ENCODE peak calls at places on chromosomes 4 and X, in four cellular contexts. H is coronary artery, I is GM12865, N is left lung. V is an unnamed sample.

GRCh38 chr4:40916880-40917279 is 167.1 kb downstream of the NSUN7 start:
- DNase-seq in H (no peak), I (peak; percentile 67), N (peak; percentile 61), V (peak; percentile 53)

GRCh38 chrX:96407501-96407900 is 277.1 kb upstream of the DIAPH2 start:
- DNase-seq in H (no peak), I (no peak), N (no peak), V (no peak)

GRCh38 chr4:36082817-36083216 is 161.5 kb downstream of the ARAP2 start:
- DNase-seq in I (no peak), N (no peak), H (no peak), V (no peak)

GRCh38 chrX:118392726-118393125 is 46.8 kb downstream of the WDR44 start:
- DNase-seq in N (no peak), H (no peak), I (peak; percentile 6), V (no peak)

GRCh38 chr4:102411416-102411815 is 66.1 kb upstream of the SLC39A8 start:
- DNase-seq in I (no peak), H (no peak), N (no peak), V (no peak)

GRCh38 chrX:14673764-14674163 is 144.4 kb downstream of the GLRA2 start:
- DNase-seq in I (peak; percentile 80), N (no peak), H (no peak), V (peak; percentile 33)

GRCh38 chrX:139126493-139126892 is 404.0 kb upstream of the F9 start:
- DNase-seq in H (no peak), N (no peak), I (peak; percentile 53), V (peak; percentile 2)

GRCh38 chr4:7342581-7343352 is 92.0 kb downstream of the PSAPL1 start:
- DNase-seq in I (no peak), H (no peak), N (no peak), V (no peak)

GRCh38 chr4:173182403-173182802 is 13.8 kb downstream of the GALNT7 start:
- DNase-seq in I (no peak), N (no peak), H (no peak), V (no peak)

GRCh38 chrX:42976729-42977366 is 198.9 kb upstream of the PPP1R2C start:
- DNase-seq in I (no peak), H (no peak), N (no peak), V (no peak)

GRCh38 chrX:44432641-44433040 is 89.2 kb upstream of the EFHC2 start:
- DNase-seq in N (no peak), H (no peak), I (peak; percentile 0), V (no peak)

GRCh38 chr4:7841071-7841470 is 98.6 kb downstream of the AFAP1 start:
- DNase-seq in H (no peak), I (no peak), N (no peak), V (no peak)

GRCh38 chr4:6549445-6549844 is 25.5 kb upstream of the MAN2B2 start:
- DNase-seq in N (no peak), H (no peak), I (no peak), V (no peak)

GRCh38 chrX:83022020-83022419 is 486.1 kb upstream of the POU3F4 start:
- DNase-seq in I (no peak), N (peak; percentile 34), H (no peak), V (no peak)

GRCh38 chr4:108303488-108304177 is 134.9 kb upstream of the LEF1 start:
- DNase-seq in N (no peak), I (no peak), H (no peak), V (no peak)

GRCh38 chr4:46886711-46887110 is 22.3 kb downstream of the COX7B2 start:
- DNase-seq in N (no peak), H (no peak), I (peak; percentile 5), V (no peak)
- TF ChIP-seq CTCF in N (no peak), H (no peak), I (peak; percentile 17), V (no peak)

GRCh38 chr4:139564502-139564901 is 8.5 kb upstream of the SETD7 start:
- DNase-seq in N (no peak), I (no peak), H (no peak), V (no peak)
- TF ChIP-seq CTCF in N (no peak), I (peak; percentile 14), H (no peak), V (no peak)

GRCh38 chrX:112367065-112367464 is 284.5 kb upstream of the TRPC5 start:
- DNase-seq in N (no peak), I (no peak), H (no peak), V (no peak)

DNA sequence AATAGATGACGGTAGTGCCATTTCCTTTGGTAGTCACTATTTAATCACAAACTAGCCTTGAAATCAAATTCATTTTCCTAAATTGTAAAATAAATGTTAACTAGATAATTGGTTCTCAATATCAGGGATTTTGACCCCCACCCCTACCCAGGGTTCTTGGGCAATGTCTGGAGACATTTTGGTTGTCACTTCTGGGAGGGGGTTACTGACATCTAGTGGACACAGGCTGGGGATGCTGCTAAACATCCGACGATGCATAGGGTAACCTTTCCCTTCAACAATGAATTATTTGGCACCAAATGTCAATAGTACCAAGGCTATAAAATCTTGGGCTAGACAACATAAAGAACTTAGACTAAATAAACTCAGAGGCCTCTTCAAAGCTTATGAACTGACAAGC is 285.8 kb upstream of the TRPC5 start:
- DNase-seq in I (no peak), N (no peak), H (no peak), V (no peak)
- TF ChIP-seq CTCF in I (peak; percentile 17), N (no peak), H (no peak), V (peak; percentile 6)

DNA sequence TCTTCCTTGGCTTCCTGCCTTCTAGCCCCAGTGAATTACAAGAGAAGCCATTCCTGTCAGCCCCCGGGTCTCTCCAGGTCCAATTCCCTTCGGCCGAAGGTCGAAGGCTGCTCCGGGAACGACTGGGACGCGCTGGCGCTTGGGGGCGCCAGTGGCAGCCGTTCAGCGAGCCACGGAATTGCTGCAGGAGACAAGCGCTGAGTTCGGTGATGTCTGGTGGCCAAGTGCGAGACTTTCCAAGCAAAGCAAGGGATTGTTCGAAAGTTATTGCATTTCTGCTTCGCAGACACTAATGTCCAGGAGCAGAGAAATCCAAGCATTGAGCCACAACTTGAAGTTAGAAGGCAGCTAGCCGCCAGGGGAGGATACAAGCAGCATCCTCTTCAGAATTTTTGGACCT is 1.1 kb upstream of the DKK2 start:
- DNase-seq in I (no peak), H (no peak), N (no peak), V (no peak)
- TF ChIP-seq CTCF in I (peak; percentile 11), H (no peak), N (peak; percentile 10), V (peak; percentile 31)

GRCh38 chrX:108699368-108699767 is 37.0 kb downstream of the IRS4 start:
- DNase-seq in I (peak; percentile 18), N (no peak), H (no peak), V (peak; percentile 3)
- TF ChIP-seq CTCF in I (peak; percentile 19), N (peak; percentile 15), H (no peak), V (peak; percentile 36)

DNA sequence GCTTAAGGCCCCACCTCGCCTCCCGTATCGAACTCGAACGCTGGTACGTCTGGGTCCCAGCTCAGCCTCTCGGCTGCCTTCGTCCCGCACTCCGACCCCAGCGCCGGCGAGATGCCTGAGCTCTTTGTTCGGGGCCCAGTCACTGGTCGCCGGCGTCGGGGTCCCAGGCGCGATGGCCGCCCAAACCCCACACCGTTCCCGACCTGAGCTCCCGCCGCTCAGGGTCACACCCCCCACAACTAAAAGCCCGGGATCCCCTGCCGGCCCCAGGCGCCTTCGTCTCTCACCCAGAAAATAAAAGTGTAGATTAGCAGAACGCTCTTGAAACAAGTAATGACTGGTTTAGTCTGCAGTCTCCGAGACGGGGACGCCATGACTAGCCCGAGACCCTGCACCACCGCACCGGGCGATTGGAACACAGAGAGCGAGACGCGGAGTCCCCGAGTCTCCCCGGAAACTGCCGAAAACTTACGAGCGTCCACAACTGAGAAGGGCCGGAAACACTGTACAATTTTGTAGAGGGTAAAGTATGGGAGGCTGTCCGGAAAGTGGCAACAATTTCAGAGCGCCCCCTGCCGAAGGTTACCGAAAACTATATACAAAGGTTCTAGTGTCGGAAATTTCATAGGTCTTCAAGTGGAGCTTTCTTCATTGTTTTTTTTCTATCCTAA is at the start of gene TSPAN6:
- DNase-seq in H (peak; percentile 79), N (peak; percentile 73), I (peak; percentile 53), V (peak; percentile 74)
- TF ChIP-seq CTCF in H (no peak), N (peak; percentile 44), I (no peak), V (no peak)

DNA sequence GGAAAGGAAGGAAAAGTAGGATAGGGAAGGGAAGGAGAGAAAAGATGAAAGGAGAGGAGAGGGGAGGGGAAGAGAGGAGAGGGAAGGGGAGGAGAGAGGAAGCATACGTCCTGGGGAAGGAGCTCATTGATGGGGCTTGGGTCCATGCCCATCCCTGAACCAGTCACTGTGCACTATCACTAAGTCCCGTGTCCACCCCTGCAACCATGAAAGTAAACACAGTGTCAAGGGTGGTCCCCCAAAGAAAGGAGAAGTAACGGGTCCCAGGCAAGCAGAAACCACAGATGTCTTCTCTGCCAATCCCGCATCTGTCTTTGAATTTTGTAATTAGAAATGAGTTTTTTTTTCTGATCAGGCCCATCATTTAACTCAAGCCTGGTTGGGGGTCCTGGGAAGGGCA is 55.2 kb downstream of the LGI2 start:
- DNase-seq in N (no peak), I (no peak), H (no peak), V (no peak)
- TF ChIP-seq CTCF in N (no peak), I (no peak), H (no peak), V (no peak)

GRCh38 chrX:48751343-48751742 is 10.2 kb upstream of the GLOD5 start:
- DNase-seq in H (no peak), N (no peak), I (peak; percentile 11), V (no peak)

GRCh38 chrX:48745222-48745621 is 16.3 kb upstream of the GLOD5 start:
- DNase-seq in H (no peak), I (no peak), N (no peak), V (no peak)

GRCh38 chrX:48752498-48752897 is 9.0 kb upstream of the GLOD5 start:
- DNase-seq in I (no peak), H (no peak), N (no peak), V (no peak)

GRCh38 chrX:48749182-48749581 is 12.4 kb upstream of the GLOD5 start:
- DNase-seq in H (no peak), N (no peak), I (no peak), V (no peak)

DNA sequence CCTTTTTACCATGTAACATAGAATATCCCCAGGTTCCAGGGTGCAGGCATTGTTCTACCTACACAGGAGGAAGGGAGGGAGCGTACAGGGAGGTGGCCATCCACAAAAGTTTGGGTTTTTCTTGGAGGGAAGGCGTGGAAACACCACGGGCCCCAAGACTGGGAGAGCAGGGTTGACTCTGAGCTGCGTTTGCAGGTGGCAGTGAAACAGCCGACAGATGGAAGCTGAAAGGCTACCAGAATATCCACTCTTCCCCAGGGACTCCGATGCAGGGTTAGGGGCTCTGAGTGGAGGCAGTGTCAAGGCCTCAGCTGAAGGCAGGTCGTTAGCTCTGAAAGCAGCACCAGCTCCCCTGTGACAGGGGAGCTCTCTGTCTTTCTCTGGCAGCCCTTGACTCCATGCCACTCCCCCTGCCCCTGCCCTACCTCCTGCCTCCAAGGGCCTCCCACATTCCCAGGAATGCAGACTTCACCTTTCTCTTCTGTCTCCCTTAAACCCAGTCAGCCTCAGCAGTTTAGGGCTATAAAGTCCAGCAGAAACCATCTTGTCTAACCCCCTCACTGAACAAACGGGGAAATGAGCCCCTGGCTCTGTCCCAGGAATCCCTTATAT is 14.0 kb upstream of the GLOD5 start:
- DNase-seq in N (no peak), H (no peak), I (no peak), V (no peak)
- TF ChIP-seq CTCF in N (no peak), H (no peak), I (no peak), V (no peak)